ENCODE peak calls at places on chromosomes 4 and X, in five cellular contexts. One of them, this sample, is unnamed.

GRCh38 chr4:32560306-32560705 is 1840.1 kb downstream of the PCDH7 start:
- DNase-seq in heart right ventricle: no peak
- DNase-seq in brain microvascular endothelial cell: peak; percentile 74
- DNase-seq in pancreas: no peak
- DNase-seq in BE2C: no peak
- DNase-seq in this sample: no peak

GRCh38 chr4:95929448-95930064 is 89.7 kb downstream of the PDHA2 start:
- DNase-seq in BE2C: no peak
- DNase-seq in brain microvascular endothelial cell: no peak
- DNase-seq in heart right ventricle: no peak
- DNase-seq in pancreas: no peak
- DNase-seq in this sample: no peak

GRCh38 chr4:101199507-101200285 is 147.6 kb downstream of the PPP3CA start:
- DNase-seq in BE2C: no peak
- DNase-seq in pancreas: no peak
- DNase-seq in brain microvascular endothelial cell: peak; percentile 28
- DNase-seq in heart right ventricle: no peak
- DNase-seq in this sample: no peak

GRCh38 chrX:150692837-150693781 is at the start of gene MTMR1:
- DNase-seq in BE2C: peak; percentile 41
- DNase-seq in pancreas: peak; percentile 30
- DNase-seq in brain microvascular endothelial cell: no peak
- DNase-seq in heart right ventricle: peak; percentile 18
- DNase-seq in this sample: no peak

GRCh38 chr4:52864816-52865215 is 2.7 kb downstream of the RASL11B start:
- DNase-seq in heart right ventricle: no peak
- DNase-seq in BE2C: peak; percentile 60
- DNase-seq in pancreas: no peak
- DNase-seq in brain microvascular endothelial cell: peak; percentile 20
- DNase-seq in this sample: no peak

GRCh38 chr4:96784336-96784735 is 944.4 kb downstream of the PDHA2 start:
- DNase-seq in BE2C: no peak
- DNase-seq in brain microvascular endothelial cell: no peak
- DNase-seq in heart right ventricle: no peak
- DNase-seq in pancreas: no peak
- DNase-seq in this sample: no peak

GRCh38 chr4:141684785-141685184 is 48.4 kb downstream of the IL15 start:
- DNase-seq in heart right ventricle: no peak
- DNase-seq in pancreas: no peak
- DNase-seq in brain microvascular endothelial cell: no peak
- DNase-seq in BE2C: no peak
- DNase-seq in this sample: no peak

GRCh38 chrX:102659790-102660757 is 8.8 kb downstream of the GPRASP1 start:
- DNase-seq in heart right ventricle: peak; percentile 86
- DNase-seq in BE2C: peak; percentile 85
- DNase-seq in pancreas: peak; percentile 81
- DNase-seq in brain microvascular endothelial cell: peak; percentile 70
- DNase-seq in this sample: peak; percentile 83

GRCh38 chr4:107818301-107818910 is 6.3 kb upstream of the SGMS2 start:
- DNase-seq in pancreas: no peak
- DNase-seq in heart right ventricle: no peak
- DNase-seq in BE2C: no peak
- DNase-seq in brain microvascular endothelial cell: peak; percentile 19
- DNase-seq in this sample: no peak

GRCh38 chrX:120752431-120753128 is 122.7 kb upstream of the C1GALT1C1 start:
- DNase-seq in pancreas: no peak
- DNase-seq in BE2C: no peak
- DNase-seq in brain microvascular endothelial cell: no peak
- DNase-seq in heart right ventricle: no peak
- DNase-seq in this sample: no peak

GRCh38 chr4:19300213-19300612 is 951.5 kb upstream of the SLIT2 start:
- DNase-seq in heart right ventricle: no peak
- DNase-seq in brain microvascular endothelial cell: no peak
- DNase-seq in BE2C: no peak
- DNase-seq in pancreas: no peak
- DNase-seq in this sample: no peak

GRCh38 chrX:150507251-150507856 is 61.1 kb upstream of the MTM1 start:
- DNase-seq in heart right ventricle: peak; percentile 19
- DNase-seq in pancreas: peak; percentile 42
- DNase-seq in brain microvascular endothelial cell: no peak
- DNase-seq in BE2C: no peak
- DNase-seq in this sample: no peak

GRCh38 chr4:29581469-29581868 is 1138.7 kb upstream of the PCDH7 start:
- DNase-seq in pancreas: no peak
- DNase-seq in brain microvascular endothelial cell: no peak
- DNase-seq in heart right ventricle: peak; percentile 44
- DNase-seq in BE2C: no peak
- DNase-seq in this sample: no peak

GRCh38 chrX:133985164-133986007 is at the start of gene GPC3:
- DNase-seq in heart right ventricle: no peak
- DNase-seq in pancreas: peak; percentile 43
- DNase-seq in brain microvascular endothelial cell: no peak
- DNase-seq in BE2C: peak; percentile 76
- DNase-seq in this sample: no peak

GRCh38 chr4:122968227-122968812 is 45.9 kb upstream of the NUDT6 start:
- DNase-seq in pancreas: no peak
- DNase-seq in BE2C: no peak
- DNase-seq in heart right ventricle: no peak
- DNase-seq in brain microvascular endothelial cell: no peak
- DNase-seq in this sample: no peak

GRCh38 chr4:141246683-141247429 is 26.2 kb downstream of the ZNF330 start:
- DNase-seq in heart right ventricle: no peak
- DNase-seq in brain microvascular endothelial cell: no peak
- DNase-seq in BE2C: no peak
- DNase-seq in pancreas: no peak
- DNase-seq in this sample: no peak

GRCh38 chrX:148632444-148632843 is 132.0 kb downstream of the AFF2 start:
- DNase-seq in BE2C: no peak
- DNase-seq in heart right ventricle: no peak
- DNase-seq in brain microvascular endothelial cell: no peak
- DNase-seq in pancreas: no peak
- DNase-seq in this sample: no peak

GRCh38 chr4:30620711-30621110 is 99.5 kb upstream of the PCDH7 start:
- DNase-seq in brain microvascular endothelial cell: no peak
- DNase-seq in heart right ventricle: no peak
- DNase-seq in pancreas: no peak
- DNase-seq in BE2C: no peak
- DNase-seq in this sample: no peak

GRCh38 chr4:159071178-159071968 is 31.5 kb upstream of the RAPGEF2 start:
- DNase-seq in pancreas: no peak
- DNase-seq in brain microvascular endothelial cell: peak; percentile 53
- DNase-seq in BE2C: no peak
- DNase-seq in heart right ventricle: no peak
- DNase-seq in this sample: no peak

GRCh38 chr4:84915396-84915780 is 51.1 kb downstream of the WDFY3 start:
- DNase-seq in brain microvascular endothelial cell: no peak
- DNase-seq in heart right ventricle: no peak
- DNase-seq in pancreas: no peak
- DNase-seq in BE2C: no peak
- DNase-seq in this sample: no peak

GRCh38 chrX:13223868-13224555 is 95.8 kb downstream of the ATXN3L start:
- DNase-seq in heart right ventricle: peak; percentile 25
- DNase-seq in BE2C: no peak
- DNase-seq in pancreas: peak; percentile 12
- DNase-seq in brain microvascular endothelial cell: peak; percentile 83
- DNase-seq in this sample: no peak

GRCh38 chr4:83660578-83660977 is 124.7 kb downstream of the GPAT3 start:
- DNase-seq in pancreas: no peak
- DNase-seq in BE2C: no peak
- DNase-seq in heart right ventricle: no peak
- DNase-seq in brain microvascular endothelial cell: no peak
- DNase-seq in this sample: no peak

GRCh38 chr4:89800527-89801103 is 36.3 kb downstream of the SNCA start:
- DNase-seq in brain microvascular endothelial cell: peak; percentile 24
- DNase-seq in pancreas: no peak
- DNase-seq in BE2C: no peak
- DNase-seq in heart right ventricle: no peak
- DNase-seq in this sample: no peak

GRCh38 chr4:20512053-20512810 is 188.0 kb upstream of the PACRGL start:
- DNase-seq in pancreas: no peak
- DNase-seq in brain microvascular endothelial cell: no peak
- DNase-seq in BE2C: no peak
- DNase-seq in heart right ventricle: peak; percentile 20
- DNase-seq in this sample: no peak

GRCh38 chr4:183600189-183600685 is 58.7 kb downstream of the RWDD4 start:
- DNase-seq in pancreas: no peak
- DNase-seq in BE2C: peak; percentile 26
- DNase-seq in heart right ventricle: no peak
- DNase-seq in brain microvascular endothelial cell: peak; percentile 6
- DNase-seq in this sample: no peak

GRCh38 chrX:110032534-110033161 is 29.7 kb downstream of the TMEM164 start:
- DNase-seq in brain microvascular endothelial cell: no peak
- DNase-seq in heart right ventricle: no peak
- DNase-seq in BE2C: no peak
- DNase-seq in pancreas: no peak
- DNase-seq in this sample: no peak

GRCh38 chr4:135718019-135718418 is 1516.4 kb upstream of the PABPC4L start:
- DNase-seq in brain microvascular endothelial cell: no peak
- DNase-seq in BE2C: no peak
- DNase-seq in pancreas: no peak
- DNase-seq in heart right ventricle: no peak
- DNase-seq in this sample: no peak

GRCh38 chr4:5055411-5055810 is 4.1 kb downstream of the STK32B start:
- DNase-seq in brain microvascular endothelial cell: no peak
- DNase-seq in heart right ventricle: no peak
- DNase-seq in BE2C: no peak
- DNase-seq in pancreas: no peak
- DNase-seq in this sample: no peak

GRCh38 chr4:13539047-13539720 is 5.1 kb downstream of the NKX3-2 start:
- DNase-seq in brain microvascular endothelial cell: no peak
- DNase-seq in heart right ventricle: no peak
- DNase-seq in pancreas: no peak
- DNase-seq in BE2C: no peak
- DNase-seq in this sample: no peak

GRCh38 chrX:40651620-40652223 is 4.4 kb upstream of the CXorf38 start:
- DNase-seq in heart right ventricle: peak; percentile 55
- DNase-seq in brain microvascular endothelial cell: peak; percentile 61
- DNase-seq in BE2C: peak; percentile 64
- DNase-seq in pancreas: peak; percentile 78
- DNase-seq in this sample: peak; percentile 81

GRCh38 chr4:72076562-72076961 is 44.8 kb downstream of the NPFFR2 start:
- DNase-seq in pancreas: no peak
- DNase-seq in heart right ventricle: no peak
- DNase-seq in BE2C: no peak
- DNase-seq in brain microvascular endothelial cell: peak; percentile 14
- DNase-seq in this sample: no peak

DNA sequence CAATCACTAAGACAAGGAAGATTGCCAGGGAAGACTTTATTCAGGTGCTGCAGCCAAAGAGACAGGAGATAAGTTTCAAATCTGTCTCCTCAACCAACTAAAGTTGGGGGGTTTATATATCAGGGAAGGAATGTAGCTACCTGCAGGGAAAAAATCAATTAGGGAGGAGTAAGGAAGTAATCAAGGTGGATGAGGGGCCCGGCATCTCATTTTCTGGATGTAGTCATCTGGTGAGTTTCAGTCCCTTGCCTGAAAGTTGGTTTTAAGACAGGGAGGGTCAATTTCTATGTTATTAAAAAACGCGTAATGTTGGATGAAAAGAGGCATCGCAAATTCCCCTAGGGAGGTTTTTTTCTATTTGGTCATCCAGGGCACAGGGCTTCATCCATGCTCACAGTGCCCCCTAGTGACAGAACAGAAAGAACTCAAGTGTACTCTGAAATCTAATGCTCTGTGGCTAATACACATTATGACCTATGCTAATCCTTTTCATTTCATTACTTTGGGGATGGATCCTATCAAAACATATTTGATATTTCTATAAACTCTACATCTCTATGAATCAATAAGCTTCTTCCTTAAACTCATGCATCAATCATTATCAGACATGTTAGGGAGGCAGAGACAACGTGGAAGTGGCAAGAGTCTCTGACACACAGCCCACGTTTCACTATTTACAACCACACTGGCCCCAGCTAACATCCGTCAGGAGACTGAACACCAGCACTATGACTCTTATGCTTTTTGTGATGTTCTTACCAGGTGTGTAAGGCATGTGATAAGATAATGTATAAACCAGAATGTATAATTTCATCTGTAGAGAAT is 1577.0 kb upstream of the TENM3 start:
- DNase-seq in BE2C: peak; percentile 75
- DNase-seq in pancreas: no peak
- DNase-seq in brain microvascular endothelial cell: peak; percentile 6
- DNase-seq in heart right ventricle: peak; percentile 6
- DNase-seq in this sample: no peak
- TF ChIP-seq CTCF in BE2C: peak; percentile 89
- TF ChIP-seq CTCF in pancreas: peak; percentile 18
- TF ChIP-seq CTCF in brain microvascular endothelial cell: peak; percentile 74
- TF ChIP-seq CTCF in heart right ventricle: peak; percentile 36
- TF ChIP-seq CTCF in this sample: no peak

GRCh38 chr4:41853973-41854372 is 81.3 kb upstream of the TMEM33 start:
- DNase-seq in brain microvascular endothelial cell: no peak
- DNase-seq in BE2C: no peak
- DNase-seq in pancreas: no peak
- DNase-seq in heart right ventricle: no peak
- DNase-seq in this sample: no peak
- TF ChIP-seq CTCF in brain microvascular endothelial cell: peak; percentile 26
- TF ChIP-seq CTCF in BE2C: peak; percentile 49
- TF ChIP-seq CTCF in pancreas: no peak
- TF ChIP-seq CTCF in heart right ventricle: no peak
- TF ChIP-seq CTCF in this sample: no peak

DNA sequence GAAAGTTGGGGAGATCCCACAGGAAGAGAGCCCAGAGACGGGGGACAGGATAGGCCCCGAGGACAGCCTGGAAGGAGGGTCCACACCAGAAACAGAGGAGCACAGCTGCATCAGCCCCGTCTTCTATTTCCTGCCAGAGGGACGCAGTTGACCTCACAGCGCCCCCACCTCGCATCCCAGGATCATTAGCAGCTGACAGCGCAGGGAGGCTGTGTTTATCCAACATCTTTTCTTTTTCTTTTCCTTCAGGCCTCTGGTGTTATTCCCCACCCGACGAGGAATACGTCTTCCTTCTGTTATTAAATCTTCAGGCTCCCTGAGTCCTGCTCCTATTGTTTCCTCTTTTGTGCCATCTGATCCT is 75.4 kb downstream of the DCHS2 start:
- DNase-seq in heart right ventricle: peak; percentile 36
- DNase-seq in pancreas: no peak
- DNase-seq in brain microvascular endothelial cell: no peak
- DNase-seq in BE2C: peak; percentile 31
- DNase-seq in this sample: no peak
- TF ChIP-seq CTCF in heart right ventricle: no peak
- TF ChIP-seq CTCF in pancreas: no peak
- TF ChIP-seq CTCF in brain microvascular endothelial cell: peak; percentile 28
- TF ChIP-seq CTCF in BE2C: peak; percentile 35
- TF ChIP-seq CTCF in this sample: no peak

GRCh38 chrX:118758511-118758910 is 31.1 kb downstream of the IL13RA1 start:
- DNase-seq in heart right ventricle: no peak
- DNase-seq in pancreas: no peak
- DNase-seq in brain microvascular endothelial cell: no peak
- DNase-seq in BE2C: no peak
- DNase-seq in this sample: no peak

GRCh38 chrX:118764122-118764521 is 36.7 kb downstream of the IL13RA1 start:
- DNase-seq in brain microvascular endothelial cell: no peak
- DNase-seq in BE2C: no peak
- DNase-seq in heart right ventricle: no peak
- DNase-seq in pancreas: no peak
- DNase-seq in this sample: no peak

GRCh38 chrX:118760025-118760424 is 32.6 kb downstream of the IL13RA1 start:
- DNase-seq in heart right ventricle: no peak
- DNase-seq in pancreas: no peak
- DNase-seq in brain microvascular endothelial cell: no peak
- DNase-seq in BE2C: no peak
- DNase-seq in this sample: no peak

GRCh38 chrX:118763489-118763888 is 36.1 kb downstream of the IL13RA1 start:
- DNase-seq in brain microvascular endothelial cell: no peak
- DNase-seq in heart right ventricle: no peak
- DNase-seq in BE2C: no peak
- DNase-seq in pancreas: no peak
- DNase-seq in this sample: no peak

GRCh38 chrX:118761950-118762725 is 34.7 kb downstream of the IL13RA1 start:
- DNase-seq in pancreas: no peak
- DNase-seq in heart right ventricle: no peak
- DNase-seq in brain microvascular endothelial cell: no peak
- DNase-seq in BE2C: no peak
- DNase-seq in this sample: no peak
- TF ChIP-seq CTCF in pancreas: no peak
- TF ChIP-seq CTCF in heart right ventricle: peak; percentile 9
- TF ChIP-seq CTCF in brain microvascular endothelial cell: peak; percentile 12
- TF ChIP-seq CTCF in BE2C: peak; percentile 24
- TF ChIP-seq CTCF in this sample: no peak